ENCODE peak calls at places on chromosomes 12 and 14, in seven cellular contexts. N is tibial artery, S is left ventricle myocardium inferior, D is psoas muscle, Y is left lung, F is endothelial cell of umbilical vein, Z is NB4. G is an unnamed sample.
A peak's percentile ranks its signal among the peaks of the same experiment; 100 is the strongest.

GRCh38 chr12:9064201-9064814 is 51.4 kb downstream of the A2M start:
- DNase-seq in N (peak; percentile 77), S (peak; percentile 69), D (peak; percentile 72), Y (peak; percentile 63), F (peak; percentile 83), Z (peak; percentile 50), G (peak; percentile 65)

GRCh38 chr12:12645485-12645884 is 33.8 kb downstream of the CREBL2 start:
- DNase-seq in N (no peak), S (no peak), D (no peak), Y (no peak), F (peak; percentile 6), Z (peak; percentile 40), G (peak; percentile 80)

GRCh38 chr14:23147676-23148075 is 28.6 kb upstream of the CEBPE start:
- DNase-seq in N (no peak), S (no peak), D (no peak), Y (no peak), F (peak; percentile 39), Z (no peak), G (no peak)

GRCh38 chr14:55850803-55851202 is 267.4 kb upstream of the PELI2 start:
- DNase-seq in N (no peak), S (no peak), D (no peak), Y (no peak), F (peak; percentile 24), Z (no peak), G (no peak)

GRCh38 chr14:61438860-61439765 is 117.7 kb downstream of the PRKCH start:
- DNase-seq in N (peak; percentile 79), S (peak; percentile 25), D (no peak), Y (peak; percentile 69), F (peak; percentile 91), Z (peak; percentile 66), G (peak; percentile 89)

GRCh38 chr12:130118181-130118580 is 44.1 kb upstream of the FZD10 start:
- DNase-seq in N (no peak), S (no peak), D (no peak), Y (no peak), F (no peak), Z (no peak), G (no peak)

GRCh38 chr14:64950889-64951288 is 8.3 kb upstream of the GPX2 start:
- DNase-seq in N (no peak), S (peak; percentile 69), D (peak; percentile 89), Y (no peak), F (no peak), Z (no peak), G (no peak)

GRCh38 chr14:89936654-89937185 is 17.8 kb downstream of the EFCAB11 start:
- DNase-seq in N (no peak), S (no peak), D (no peak), Y (no peak), F (no peak), Z (no peak), G (no peak)

GRCh38 chr12:9364224-9365176 is 156.3 kb upstream of the PZP start:
- DNase-seq in N (no peak), S (no peak), D (no peak), Y (no peak), F (no peak), Z (no peak), G (peak; percentile 97)

GRCh38 chr12:84638811-84639368 is 273.7 kb downstream of the SLC6A15 start:
- DNase-seq in N (no peak), S (no peak), D (no peak), Y (no peak), F (no peak), Z (no peak), G (no peak)

GRCh38 chr14:75050852-75051555 is at the start of gene MLH3:
- DNase-seq in N (peak; percentile 89), S (peak; percentile 86), D (peak; percentile 93), Y (peak; percentile 83), F (peak; percentile 85), Z (peak; percentile 78), G (peak; percentile 93)

DNA sequence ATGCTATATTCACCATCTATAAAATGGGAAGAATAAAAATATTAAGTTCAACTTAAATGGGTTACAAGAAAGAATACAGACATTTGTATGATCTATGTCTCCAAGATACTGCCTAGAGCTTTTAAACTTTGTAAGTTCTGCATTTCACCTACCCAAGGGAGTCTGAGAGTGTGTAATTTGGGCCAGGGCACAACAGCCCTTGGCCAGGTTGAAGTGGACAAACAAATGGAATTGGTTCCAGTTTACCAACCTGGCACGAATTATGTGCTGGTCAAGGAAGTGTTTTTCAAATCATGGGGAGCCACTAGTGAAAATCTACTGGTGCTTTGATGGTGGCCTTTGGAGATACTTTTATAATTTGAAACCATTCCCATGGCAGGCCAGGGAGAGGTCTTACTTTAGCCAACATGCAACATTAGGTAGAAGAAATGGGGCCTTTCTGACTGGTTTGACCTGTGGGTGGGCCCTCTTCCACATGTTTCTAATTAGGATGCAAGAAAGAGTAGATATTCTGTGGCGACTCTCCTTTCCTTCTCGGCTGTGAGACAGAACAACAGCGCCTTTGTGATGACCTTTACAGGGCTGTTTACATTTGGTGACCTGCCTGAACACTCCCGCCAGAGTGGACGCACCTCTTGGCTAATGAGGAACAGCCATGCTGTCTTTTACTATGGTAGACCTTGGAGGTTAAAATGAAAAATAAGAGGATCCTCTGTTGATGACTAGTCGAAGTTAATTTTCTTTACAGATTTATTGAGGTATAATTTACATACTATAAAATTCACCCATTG is 476.6 kb downstream of the ZFP36L1 start:
- DNase-seq in N (no peak), S (no peak), D (no peak), Y (no peak), F (no peak), Z (no peak), G (no peak)
- TF ChIP-seq CTCF in N (no peak), S (no peak), D (no peak), Y (no peak), F (no peak), Z (no peak), G (no peak)

GRCh38 chr12:6430990-6431353 is 13.8 kb upstream of the CD27 start:
- DNase-seq in N (peak; percentile 48), S (no peak), D (no peak), Y (no peak), F (no peak), Z (no peak), G (no peak)
- H3K4me3 ChIP-seq in N (peak overlapping the region; percentile 47), S (peak overlapping the region; percentile 48), D (peak overlapping the region; percentile 55), Y (no peak overlapping the region), F (no peak overlapping the region), Z (peak overlapping the region; percentile 30), G (peak overlapping the region; percentile 30)

GRCh38 chr12:45839917-45840316 is 110.4 kb downstream of the ARID2 start:
- DNase-seq in N (no peak), S (no peak), D (no peak), Y (no peak), F (no peak), Z (no peak), G (no peak)

GRCh38 chr12:45831590-45831989 is 102.1 kb downstream of the ARID2 start:
- DNase-seq in N (no peak), S (no peak), D (no peak), Y (no peak), F (no peak), Z (no peak), G (no peak)

GRCh38 chr12:45833401-45833800 is 103.9 kb downstream of the ARID2 start:
- DNase-seq in N (no peak), S (no peak), D (no peak), Y (no peak), F (no peak), Z (no peak), G (no peak)

DNA sequence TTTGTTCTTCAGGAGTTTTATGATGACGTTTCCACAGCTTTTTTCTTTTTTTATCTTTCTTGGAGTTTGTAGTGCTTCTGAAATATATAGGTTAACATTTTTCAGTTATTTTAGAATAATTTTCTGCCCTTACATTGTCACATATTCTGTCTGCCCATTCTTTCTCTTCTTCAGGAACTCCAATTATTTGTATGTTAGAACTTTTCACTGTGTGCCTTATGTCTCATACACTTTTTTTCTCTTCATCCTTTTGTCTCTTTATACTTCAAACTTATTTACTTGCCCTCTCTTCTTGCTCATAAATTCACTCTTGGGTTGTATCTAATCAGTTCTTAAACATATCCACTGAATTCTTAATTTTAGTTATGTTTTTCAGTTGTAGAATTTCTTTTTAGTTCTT is 105.3 kb downstream of the ARID2 start:
- DNase-seq in N (no peak), S (no peak), D (no peak), Y (no peak), F (no peak), Z (no peak), G (no peak)
- TF ChIP-seq CTCF in N (no peak), S (no peak), D (no peak), Y (no peak), F (no peak), Z (no peak), G (no peak)

GRCh38 chr14:60251877-60252276 is 2.9 kb downstream of the PPM1A start:
- DNase-seq in N (no peak), S (no peak), D (no peak), Y (no peak), F (no peak), Z (no peak), G (no peak)
- H3K4me3 ChIP-seq in N (peak overlapping the region; percentile 69), S (peak overlapping the region; percentile 90), D (peak overlapping the region; percentile 93), Y (no peak overlapping the region), F (no peak overlapping the region), Z (peak overlapping the region; percentile 92), G (peak overlapping the region; percentile 94)